ENCODE peak calls at places on chromosomes 16 and 17, in seven cellular contexts. One of them, this sample, is unnamed.

GRCh38 chr16:19304670-19305240 is 19.2 kb downstream of the CLEC19A start:
- DNase-seq in esophagus squamous epithelium: no peak
- DNase-seq in OCI-LY7: no peak
- DNase-seq in lower leg skin: no peak
- DNase-seq in choroid plexus epithelial cell: no peak
- DNase-seq in thoracic aorta: no peak
- DNase-seq in neural crest cell: no peak
- DNase-seq in this sample: no peak

GRCh38 chr16:24116989-24117388 is 139.1 kb upstream of the CACNG3 start:
- DNase-seq in esophagus squamous epithelium: no peak
- DNase-seq in OCI-LY7: no peak
- DNase-seq in lower leg skin: no peak
- DNase-seq in choroid plexus epithelial cell: no peak
- DNase-seq in thoracic aorta: no peak
- DNase-seq in neural crest cell: no peak
- DNase-seq in this sample: no peak

GRCh38 chr16:86064431-86065250 is 165.7 kb downstream of the IRF8 start:
- DNase-seq in esophagus squamous epithelium: no peak
- DNase-seq in OCI-LY7: no peak
- DNase-seq in lower leg skin: no peak
- DNase-seq in choroid plexus epithelial cell: no peak
- DNase-seq in thoracic aorta: no peak
- DNase-seq in neural crest cell: no peak
- DNase-seq in this sample: no peak

GRCh38 chr17:76548378-76549214 is 8.8 kb downstream of the PRCD start:
- DNase-seq in esophagus squamous epithelium: no peak
- DNase-seq in OCI-LY7: no peak
- DNase-seq in lower leg skin: no peak
- DNase-seq in choroid plexus epithelial cell: no peak
- DNase-seq in thoracic aorta: no peak
- DNase-seq in neural crest cell: no peak
- DNase-seq in this sample: no peak

GRCh38 chr17:19940722-19941464 is 36.7 kb downstream of the AKAP10 start:
- DNase-seq in esophagus squamous epithelium: no peak
- DNase-seq in OCI-LY7: no peak
- DNase-seq in lower leg skin: no peak
- DNase-seq in choroid plexus epithelial cell: peak
- DNase-seq in thoracic aorta: no peak
- DNase-seq in neural crest cell: no peak
- DNase-seq in this sample: no peak

GRCh38 chr16:48906076-48906475 is 296.1 kb upstream of the N4BP1 start:
- DNase-seq in esophagus squamous epithelium: no peak
- DNase-seq in OCI-LY7: no peak
- DNase-seq in lower leg skin: no peak
- DNase-seq in choroid plexus epithelial cell: no peak
- DNase-seq in thoracic aorta: no peak
- DNase-seq in neural crest cell: no peak
- DNase-seq in this sample: no peak

GRCh38 chr17:1532836-1533602 is 16.6 kb upstream of the INPP5K start:
- DNase-seq in esophagus squamous epithelium: no peak
- DNase-seq in OCI-LY7: peak
- DNase-seq in lower leg skin: no peak
- DNase-seq in choroid plexus epithelial cell: peak
- DNase-seq in thoracic aorta: no peak
- DNase-seq in neural crest cell: peak
- DNase-seq in this sample: no peak

GRCh38 chr16:69276143-69277115 is 34.7 kb upstream of the VPS4A start:
- DNase-seq in esophagus squamous epithelium: no peak
- DNase-seq in OCI-LY7: no peak
- DNase-seq in lower leg skin: peak
- DNase-seq in choroid plexus epithelial cell: peak
- DNase-seq in thoracic aorta: peak
- DNase-seq in neural crest cell: no peak
- DNase-seq in this sample: no peak

GRCh38 chr16:70512456-70512855 is 10.9 kb downstream of the COG4 start:
- DNase-seq in esophagus squamous epithelium: no peak
- DNase-seq in OCI-LY7: no peak
- DNase-seq in lower leg skin: no peak
- DNase-seq in choroid plexus epithelial cell: peak
- DNase-seq in thoracic aorta: no peak
- DNase-seq in neural crest cell: no peak
- DNase-seq in this sample: no peak

GRCh38 chr17:10457952-10458351 is 11.4 kb downstream of the MYH4 start:
- DNase-seq in esophagus squamous epithelium: no peak
- DNase-seq in OCI-LY7: no peak
- DNase-seq in lower leg skin: no peak
- DNase-seq in choroid plexus epithelial cell: no peak
- DNase-seq in thoracic aorta: no peak
- DNase-seq in neural crest cell: no peak
- DNase-seq in this sample: no peak

GRCh38 chr17:38353084-38353604 is 1.5 kb downstream of the SOCS7 start:
- DNase-seq in esophagus squamous epithelium: no peak
- DNase-seq in OCI-LY7: peak
- DNase-seq in lower leg skin: no peak
- DNase-seq in choroid plexus epithelial cell: no peak
- DNase-seq in thoracic aorta: no peak
- DNase-seq in neural crest cell: no peak
- DNase-seq in this sample: no peak

GRCh38 chr16:66699898-66700297 is 3.4 kb upstream of the CMTM4 start:
- DNase-seq in esophagus squamous epithelium: no peak
- DNase-seq in OCI-LY7: no peak
- DNase-seq in lower leg skin: no peak
- DNase-seq in choroid plexus epithelial cell: no peak
- DNase-seq in thoracic aorta: no peak
- DNase-seq in neural crest cell: no peak
- DNase-seq in this sample: no peak

GRCh38 chr17:9938764-9939163 is 33.7 kb upstream of the RCVRN start:
- DNase-seq in esophagus squamous epithelium: no peak
- DNase-seq in OCI-LY7: no peak
- DNase-seq in lower leg skin: no peak
- DNase-seq in choroid plexus epithelial cell: no peak
- DNase-seq in thoracic aorta: no peak
- DNase-seq in neural crest cell: no peak
- DNase-seq in this sample: no peak

GRCh38 chr17:46929413-46929812 is 6.5 kb downstream of the GOSR2 start:
- DNase-seq in esophagus squamous epithelium: no peak
- DNase-seq in OCI-LY7: no peak
- DNase-seq in lower leg skin: no peak
- DNase-seq in choroid plexus epithelial cell: peak
- DNase-seq in thoracic aorta: no peak
- DNase-seq in neural crest cell: no peak
- DNase-seq in this sample: no peak

GRCh38 chr16:87790278-87791023 is 24.7 kb upstream of the KLHDC4 start:
- DNase-seq in esophagus squamous epithelium: no peak
- DNase-seq in OCI-LY7: no peak
- DNase-seq in lower leg skin: peak
- DNase-seq in choroid plexus epithelial cell: no peak
- DNase-seq in thoracic aorta: no peak
- DNase-seq in neural crest cell: no peak
- DNase-seq in this sample: no peak

GRCh38 chr16:85645021-85645589 is 32.0 kb downstream of the GSE1 start:
- DNase-seq in esophagus squamous epithelium: no peak
- DNase-seq in OCI-LY7: no peak
- DNase-seq in lower leg skin: no peak
- DNase-seq in choroid plexus epithelial cell: no peak
- DNase-seq in thoracic aorta: no peak
- DNase-seq in neural crest cell: no peak
- DNase-seq in this sample: no peak

GRCh38 chr16:54937673-54938350 is 7.1 kb downstream of the IRX5 start:
- DNase-seq in esophagus squamous epithelium: no peak
- DNase-seq in OCI-LY7: no peak
- DNase-seq in lower leg skin: no peak
- DNase-seq in choroid plexus epithelial cell: no peak
- DNase-seq in thoracic aorta: no peak
- DNase-seq in neural crest cell: peak
- DNase-seq in this sample: no peak
- TF ChIP-seq CTCF in esophagus squamous epithelium: no peak
- TF ChIP-seq CTCF in OCI-LY7: no peak
- TF ChIP-seq CTCF in lower leg skin: no peak
- TF ChIP-seq CTCF in choroid plexus epithelial cell: no peak
- TF ChIP-seq CTCF in thoracic aorta: no peak
- TF ChIP-seq CTCF in neural crest cell: peak
- TF ChIP-seq CTCF in this sample: no peak

GRCh38 chr16:10016761-10017160 is 165.5 kb downstream of the GRIN2A start:
- DNase-seq in esophagus squamous epithelium: no peak
- DNase-seq in OCI-LY7: no peak
- DNase-seq in lower leg skin: no peak
- DNase-seq in choroid plexus epithelial cell: no peak
- DNase-seq in thoracic aorta: no peak
- DNase-seq in neural crest cell: no peak
- DNase-seq in this sample: no peak

GRCh38 chr16:10015397-10015796 is 166.8 kb downstream of the GRIN2A start:
- DNase-seq in esophagus squamous epithelium: no peak
- DNase-seq in OCI-LY7: no peak
- DNase-seq in lower leg skin: no peak
- DNase-seq in choroid plexus epithelial cell: no peak
- DNase-seq in thoracic aorta: no peak
- DNase-seq in neural crest cell: no peak
- DNase-seq in this sample: no peak

GRCh38 chr16:10009691-10010090 is 172.5 kb downstream of the GRIN2A start:
- DNase-seq in esophagus squamous epithelium: no peak
- DNase-seq in OCI-LY7: no peak
- DNase-seq in lower leg skin: no peak
- DNase-seq in choroid plexus epithelial cell: no peak
- DNase-seq in thoracic aorta: no peak
- DNase-seq in neural crest cell: no peak
- DNase-seq in this sample: no peak

DNA sequence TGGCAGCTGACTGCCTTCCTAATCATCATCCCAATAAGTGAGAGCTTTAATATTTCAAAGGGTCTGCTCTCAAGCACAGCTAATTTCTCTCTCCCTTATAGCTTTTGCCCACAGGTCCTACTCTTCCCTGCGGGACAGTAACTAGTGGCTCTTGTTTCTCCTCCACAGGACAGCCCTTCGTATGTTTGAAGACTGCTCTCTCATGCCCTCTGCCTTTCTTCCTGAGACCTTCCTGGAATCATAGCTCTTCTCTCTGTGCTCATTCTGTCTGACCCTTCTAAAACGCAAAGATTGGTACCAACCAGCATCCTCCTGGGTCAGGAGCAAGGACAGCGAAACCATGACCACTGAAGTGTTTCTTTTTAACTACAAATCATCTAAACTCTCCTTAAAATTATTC is 168.9 kb downstream of the GRIN2A start:
- DNase-seq in esophagus squamous epithelium: no peak
- DNase-seq in OCI-LY7: no peak
- DNase-seq in lower leg skin: no peak
- DNase-seq in choroid plexus epithelial cell: no peak
- DNase-seq in thoracic aorta: no peak
- DNase-seq in neural crest cell: no peak
- DNase-seq in this sample: no peak
- TF ChIP-seq CTCF in esophagus squamous epithelium: no peak
- TF ChIP-seq CTCF in OCI-LY7: no peak
- TF ChIP-seq CTCF in lower leg skin: no peak
- TF ChIP-seq CTCF in choroid plexus epithelial cell: no peak
- TF ChIP-seq CTCF in thoracic aorta: no peak
- TF ChIP-seq CTCF in neural crest cell: no peak
- TF ChIP-seq CTCF in this sample: no peak

GRCh38 chr17:41532947-41533570 is 5.0 kb upstream of the KRT19 start:
- DNase-seq in esophagus squamous epithelium: no peak
- DNase-seq in OCI-LY7: no peak
- DNase-seq in lower leg skin: no peak
- DNase-seq in choroid plexus epithelial cell: no peak
- DNase-seq in thoracic aorta: no peak
- DNase-seq in neural crest cell: no peak
- DNase-seq in this sample: no peak

GRCh38 chr17:41528959-41529353 is 848 bp upstream of the KRT19 start:
- DNase-seq in esophagus squamous epithelium: no peak
- DNase-seq in OCI-LY7: no peak
- DNase-seq in lower leg skin: no peak
- DNase-seq in choroid plexus epithelial cell: no peak
- DNase-seq in thoracic aorta: no peak
- DNase-seq in neural crest cell: no peak
- DNase-seq in this sample: no peak

GRCh38 chr17:41531993-41532392 is 3.9 kb upstream of the KRT19 start:
- DNase-seq in esophagus squamous epithelium: no peak
- DNase-seq in OCI-LY7: no peak
- DNase-seq in lower leg skin: no peak
- DNase-seq in choroid plexus epithelial cell: no peak
- DNase-seq in thoracic aorta: no peak
- DNase-seq in neural crest cell: no peak
- DNase-seq in this sample: no peak

GRCh38 chr17:41529491-41529915 is 1.4 kb upstream of the KRT19 start:
- DNase-seq in esophagus squamous epithelium: no peak
- DNase-seq in OCI-LY7: no peak
- DNase-seq in lower leg skin: no peak
- DNase-seq in choroid plexus epithelial cell: no peak
- DNase-seq in thoracic aorta: no peak
- DNase-seq in neural crest cell: no peak
- DNase-seq in this sample: no peak

GRCh38 chr17:41530062-41531048 is 2.2 kb upstream of the KRT19 start:
- DNase-seq in esophagus squamous epithelium: no peak
- DNase-seq in OCI-LY7: no peak
- DNase-seq in lower leg skin: no peak
- DNase-seq in choroid plexus epithelial cell: peak
- DNase-seq in thoracic aorta: peak
- DNase-seq in neural crest cell: no peak
- DNase-seq in this sample: no peak
- TF ChIP-seq CTCF in esophagus squamous epithelium: no peak
- TF ChIP-seq CTCF in OCI-LY7: no peak
- TF ChIP-seq CTCF in lower leg skin: no peak
- TF ChIP-seq CTCF in choroid plexus epithelial cell: no peak
- TF ChIP-seq CTCF in thoracic aorta: no peak
- TF ChIP-seq CTCF in neural crest cell: no peak
- TF ChIP-seq CTCF in this sample: no peak

GRCh38 chr17:82416264-82416663 is 1.9 kb upstream of the HEXD start:
- DNase-seq in esophagus squamous epithelium: no peak
- DNase-seq in OCI-LY7: no peak
- DNase-seq in lower leg skin: no peak
- DNase-seq in choroid plexus epithelial cell: no peak
- DNase-seq in thoracic aorta: no peak
- DNase-seq in neural crest cell: no peak
- DNase-seq in this sample: no peak

GRCh38 chr17:82418001-82418986 is at the start of the genes HEXD and OGFOD3:
- DNase-seq in esophagus squamous epithelium: no peak
- DNase-seq in OCI-LY7: peak
- DNase-seq in lower leg skin: no peak
- DNase-seq in choroid plexus epithelial cell: peak
- DNase-seq in thoracic aorta: no peak
- DNase-seq in neural crest cell: peak
- DNase-seq in this sample: peak

GRCh38 chr17:82415336-82415735 is 2.8 kb upstream of the HEXD start:
- DNase-seq in esophagus squamous epithelium: no peak
- DNase-seq in OCI-LY7: no peak
- DNase-seq in lower leg skin: no peak
- DNase-seq in choroid plexus epithelial cell: no peak
- DNase-seq in thoracic aorta: no peak
- DNase-seq in neural crest cell: no peak
- DNase-seq in this sample: no peak

GRCh38 chr17:82415786-82416185 is 2.4 kb upstream of the HEXD start:
- DNase-seq in esophagus squamous epithelium: no peak
- DNase-seq in OCI-LY7: no peak
- DNase-seq in lower leg skin: no peak
- DNase-seq in choroid plexus epithelial cell: no peak
- DNase-seq in thoracic aorta: no peak
- DNase-seq in neural crest cell: no peak
- DNase-seq in this sample: no peak

DNA sequence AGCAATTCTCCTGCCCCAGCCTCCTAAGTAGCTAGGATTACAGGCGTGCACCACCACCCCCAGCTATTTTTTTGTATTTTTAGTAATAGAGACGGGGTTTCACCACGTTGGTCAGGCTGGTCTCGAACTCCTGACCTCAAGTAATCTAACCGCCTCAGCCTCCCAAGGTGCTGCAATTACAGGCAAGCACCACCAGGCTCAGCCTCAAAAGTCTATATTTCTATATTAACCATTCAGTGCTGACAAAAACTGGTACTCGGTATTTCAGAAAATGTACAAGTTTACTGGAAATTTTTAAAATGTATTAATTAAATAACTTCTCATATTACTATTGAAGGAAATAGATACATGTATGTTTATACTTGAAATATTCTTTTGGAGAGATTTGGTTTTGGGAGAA is 1.4 kb upstream of the HEXD start:
- DNase-seq in esophagus squamous epithelium: no peak
- DNase-seq in OCI-LY7: peak
- DNase-seq in lower leg skin: no peak
- DNase-seq in choroid plexus epithelial cell: no peak
- DNase-seq in thoracic aorta: no peak
- DNase-seq in neural crest cell: no peak
- DNase-seq in this sample: no peak
- TF ChIP-seq CTCF in esophagus squamous epithelium: peak
- TF ChIP-seq CTCF in OCI-LY7: peak
- TF ChIP-seq CTCF in lower leg skin: no peak
- TF ChIP-seq CTCF in choroid plexus epithelial cell: peak
- TF ChIP-seq CTCF in thoracic aorta: no peak
- TF ChIP-seq CTCF in neural crest cell: peak
- TF ChIP-seq CTCF in this sample: no peak